ENCODE peak calls at places on chromosomes 12 and 14, in ten cellular contexts. One of them, this sample, is unnamed.

GRCh38 chr14:94963051-94963450 is 193.1 kb upstream of the GSC start:
- DNase-seq in Karpas-422: no peak
- DNase-seq in myocyte: no peak
- DNase-seq in astrocyte of the spinal cord: no peak
- DNase-seq in EL: no peak
- DNase-seq in SJSA1: no peak
- DNase-seq in posterior vena cava: no peak
- DNase-seq in sciatic nerve: no peak
- DNase-seq in GM04503: no peak
- DNase-seq in NCI-H748 treated with DMSO at 0.1 percent for 48 hours: no peak
- DNase-seq in this sample: no peak

GRCh38 chr14:91872517-91873470 is 5.5 kb upstream of the TC2N start:
- DNase-seq in myocyte: no peak
- DNase-seq in GM04503: no peak
- DNase-seq in SJSA1: no peak
- DNase-seq in astrocyte of the spinal cord: peak
- DNase-seq in EL: no peak
- DNase-seq in Karpas-422: no peak
- DNase-seq in posterior vena cava: peak
- DNase-seq in sciatic nerve: peak
- DNase-seq in NCI-H748 treated with DMSO at 0.1 percent for 48 hours: no peak
- DNase-seq in this sample: no peak

GRCh38 chr12:25052191-25053020 is 103.5 kb upstream of the BCAT1 start:
- DNase-seq in EL: no peak
- DNase-seq in Karpas-422: peak
- DNase-seq in GM04503: no peak
- DNase-seq in NCI-H748 treated with DMSO at 0.1 percent for 48 hours: no peak
- DNase-seq in myocyte: no peak
- DNase-seq in sciatic nerve: no peak
- DNase-seq in astrocyte of the spinal cord: no peak
- DNase-seq in posterior vena cava: no peak
- DNase-seq in SJSA1: no peak
- DNase-seq in this sample: no peak

GRCh38 chr14:91063119-91063518 is 2.7 kb upstream of the RPS6KA5 start:
- DNase-seq in sciatic nerve: no peak
- DNase-seq in Karpas-422: peak
- DNase-seq in EL: peak
- DNase-seq in myocyte: no peak
- DNase-seq in SJSA1: no peak
- DNase-seq in posterior vena cava: no peak
- DNase-seq in GM04503: no peak
- DNase-seq in astrocyte of the spinal cord: no peak
- DNase-seq in NCI-H748 treated with DMSO at 0.1 percent for 48 hours: no peak
- DNase-seq in this sample: no peak

GRCh38 chr14:91980157-91980556 is 32.7 kb upstream of the FBLN5 start:
- DNase-seq in NCI-H748 treated with DMSO at 0.1 percent for 48 hours: no peak
- DNase-seq in EL: peak
- DNase-seq in posterior vena cava: no peak
- DNase-seq in SJSA1: peak
- DNase-seq in astrocyte of the spinal cord: peak
- DNase-seq in Karpas-422: no peak
- DNase-seq in myocyte: peak
- DNase-seq in GM04503: peak
- DNase-seq in sciatic nerve: no peak
- DNase-seq in this sample: peak

GRCh38 chr14:58243790-58244555 is 670 bp upstream of the PSMA3 start:
- DNase-seq in Karpas-422: peak
- DNase-seq in GM04503: no peak
- DNase-seq in sciatic nerve: no peak
- DNase-seq in NCI-H748 treated with DMSO at 0.1 percent for 48 hours: peak
- DNase-seq in SJSA1: no peak
- DNase-seq in astrocyte of the spinal cord: peak
- DNase-seq in posterior vena cava: no peak
- DNase-seq in EL: peak
- DNase-seq in myocyte: peak
- DNase-seq in this sample: no peak

GRCh38 chr12:79407671-79408622 is 282.8 kb downstream of the PAWR start:
- DNase-seq in Karpas-422: peak
- DNase-seq in NCI-H748 treated with DMSO at 0.1 percent for 48 hours: peak
- DNase-seq in GM04503: no peak
- DNase-seq in myocyte: peak
- DNase-seq in SJSA1: peak
- DNase-seq in EL: peak
- DNase-seq in sciatic nerve: peak
- DNase-seq in posterior vena cava: no peak
- DNase-seq in astrocyte of the spinal cord: peak
- DNase-seq in this sample: peak

GRCh38 chr14:63745858-63746425 is 18.1 kb upstream of the SGPP1 start:
- DNase-seq in myocyte: no peak
- DNase-seq in sciatic nerve: no peak
- DNase-seq in EL: no peak
- DNase-seq in Karpas-422: peak
- DNase-seq in SJSA1: no peak
- DNase-seq in NCI-H748 treated with DMSO at 0.1 percent for 48 hours: no peak
- DNase-seq in astrocyte of the spinal cord: no peak
- DNase-seq in posterior vena cava: no peak
- DNase-seq in GM04503: no peak
- DNase-seq in this sample: no peak

GRCh38 chr12:99154264-99154982 is 493.1 kb upstream of the GARIN6 start:
- DNase-seq in Karpas-422: no peak
- DNase-seq in sciatic nerve: no peak
- DNase-seq in SJSA1: no peak
- DNase-seq in myocyte: no peak
- DNase-seq in GM04503: no peak
- DNase-seq in EL: no peak
- DNase-seq in NCI-H748 treated with DMSO at 0.1 percent for 48 hours: no peak
- DNase-seq in posterior vena cava: no peak
- DNase-seq in astrocyte of the spinal cord: peak
- DNase-seq in this sample: peak

GRCh38 chr12:54993181-54993835 is 8.7 kb upstream of the TESPA1 start:
- DNase-seq in GM04503: peak
- DNase-seq in Karpas-422: peak
- DNase-seq in myocyte: peak
- DNase-seq in posterior vena cava: no peak
- DNase-seq in EL: peak
- DNase-seq in SJSA1: peak
- DNase-seq in astrocyte of the spinal cord: peak
- DNase-seq in sciatic nerve: no peak
- DNase-seq in NCI-H748 treated with DMSO at 0.1 percent for 48 hours: peak
- DNase-seq in this sample: peak

GRCh38 chr12:45989277-45989856 is 1.0 kb downstream of the SCAF11 start:
- DNase-seq in Karpas-422: no peak
- DNase-seq in GM04503: no peak
- DNase-seq in EL: no peak
- DNase-seq in posterior vena cava: no peak
- DNase-seq in NCI-H748 treated with DMSO at 0.1 percent for 48 hours: no peak
- DNase-seq in SJSA1: no peak
- DNase-seq in myocyte: no peak
- DNase-seq in sciatic nerve: no peak
- DNase-seq in astrocyte of the spinal cord: no peak
- DNase-seq in this sample: peak

GRCh38 chr12:23473071-23473470 is 476.4 kb downstream of the SOX5 start:
- DNase-seq in NCI-H748 treated with DMSO at 0.1 percent for 48 hours: no peak
- DNase-seq in sciatic nerve: no peak
- DNase-seq in myocyte: no peak
- DNase-seq in astrocyte of the spinal cord: no peak
- DNase-seq in Karpas-422: no peak
- DNase-seq in GM04503: no peak
- DNase-seq in posterior vena cava: no peak
- DNase-seq in SJSA1: no peak
- DNase-seq in EL: no peak
- DNase-seq in this sample: no peak

GRCh38 chr12:124184456-124184855 is 110.4 kb upstream of the RFLNA start:
- DNase-seq in GM04503: no peak
- DNase-seq in posterior vena cava: no peak
- DNase-seq in SJSA1: no peak
- DNase-seq in Karpas-422: peak
- DNase-seq in myocyte: no peak
- DNase-seq in astrocyte of the spinal cord: no peak
- DNase-seq in NCI-H748 treated with DMSO at 0.1 percent for 48 hours: no peak
- DNase-seq in EL: no peak
- DNase-seq in sciatic nerve: no peak
- DNase-seq in this sample: no peak

GRCh38 chr12:120853188-120853587 is 51.0 kb downstream of the SPPL3 start:
- DNase-seq in SJSA1: no peak
- DNase-seq in NCI-H748 treated with DMSO at 0.1 percent for 48 hours: no peak
- DNase-seq in astrocyte of the spinal cord: no peak
- DNase-seq in myocyte: no peak
- DNase-seq in sciatic nerve: no peak
- DNase-seq in GM04503: no peak
- DNase-seq in Karpas-422: no peak
- DNase-seq in EL: no peak
- DNase-seq in posterior vena cava: no peak
- DNase-seq in this sample: no peak

GRCh38 chr12:121697093-121697698 is 15.4 kb upstream of the TMEM120B start:
- DNase-seq in astrocyte of the spinal cord: peak
- DNase-seq in myocyte: peak
- DNase-seq in SJSA1: peak
- DNase-seq in Karpas-422: peak
- DNase-seq in GM04503: no peak
- DNase-seq in EL: peak
- DNase-seq in posterior vena cava: no peak
- DNase-seq in sciatic nerve: no peak
- DNase-seq in NCI-H748 treated with DMSO at 0.1 percent for 48 hours: peak
- DNase-seq in this sample: peak

GRCh38 chr14:81220767-81221578 is at the start of gene GTF2A1:
- DNase-seq in GM04503: peak
- DNase-seq in EL: peak
- DNase-seq in SJSA1: peak
- DNase-seq in sciatic nerve: peak
- DNase-seq in posterior vena cava: peak
- DNase-seq in Karpas-422: peak
- DNase-seq in NCI-H748 treated with DMSO at 0.1 percent for 48 hours: peak
- DNase-seq in myocyte: peak
- DNase-seq in astrocyte of the spinal cord: peak
- DNase-seq in this sample: peak

GRCh38 chr14:34262511-34262910 is 199.5 kb downstream of the SPTSSA start:
- DNase-seq in astrocyte of the spinal cord: no peak
- DNase-seq in sciatic nerve: no peak
- DNase-seq in Karpas-422: no peak
- DNase-seq in posterior vena cava: no peak
- DNase-seq in myocyte: no peak
- DNase-seq in EL: no peak
- DNase-seq in SJSA1: no peak
- DNase-seq in GM04503: no peak
- DNase-seq in NCI-H748 treated with DMSO at 0.1 percent for 48 hours: peak
- DNase-seq in this sample: no peak

GRCh38 chr14:45426685-45427282 is 173.8 kb upstream of the MIS18BP1 start:
- DNase-seq in EL: peak
- DNase-seq in Karpas-422: peak
- DNase-seq in SJSA1: peak
- DNase-seq in myocyte: peak
- DNase-seq in astrocyte of the spinal cord: peak
- DNase-seq in posterior vena cava: no peak
- DNase-seq in sciatic nerve: no peak
- DNase-seq in GM04503: no peak
- DNase-seq in NCI-H748 treated with DMSO at 0.1 percent for 48 hours: peak
- DNase-seq in this sample: peak

GRCh38 chr12:47032644-47033043 is 46.8 kb upstream of the PCED1B start:
- DNase-seq in NCI-H748 treated with DMSO at 0.1 percent for 48 hours: peak
- DNase-seq in posterior vena cava: no peak
- DNase-seq in Karpas-422: peak
- DNase-seq in SJSA1: peak
- DNase-seq in sciatic nerve: no peak
- DNase-seq in astrocyte of the spinal cord: peak
- DNase-seq in myocyte: peak
- DNase-seq in GM04503: no peak
- DNase-seq in EL: peak
- DNase-seq in this sample: peak

GRCh38 chr14:21308479-21309237 is 28.8 kb downstream of the RPGRIP1 start:
- DNase-seq in EL: peak
- DNase-seq in myocyte: peak
- DNase-seq in GM04503: no peak
- DNase-seq in NCI-H748 treated with DMSO at 0.1 percent for 48 hours: peak
- DNase-seq in astrocyte of the spinal cord: peak
- DNase-seq in SJSA1: no peak
- DNase-seq in posterior vena cava: no peak
- DNase-seq in Karpas-422: peak
- DNase-seq in sciatic nerve: no peak
- DNase-seq in this sample: peak